ENCODE peak calls at places on chromosomes 3 and 15, in ten cellular contexts. G is esophagus muscularis mucosa, C is B cell, N is progenitor cell of endocrine pancreas, D is endothelial cell, Q is NCI-H1436, A is cardiac fibroblast, Y is iPS-NIHi11, M is left cardiac atrium, F is anterior cingulate cortex. P is an unnamed sample.

GRCh38 chr3:118587037-118587741 is 447.5 kb downstream of the IGSF11 start:
- DNase-seq in G (no peak), C (no peak), N (no peak), D (no peak), Q (no peak), A (no peak), Y (no peak), M (no peak), F (no peak), P (no peak)

GRCh38 chr3:12965999-12966846 is 107.0 kb downstream of the IQSEC1 start:
- DNase-seq in G (no peak), C (no peak), N (peak; percentile 31), D (no peak), Q (no peak), A (no peak), Y (no peak), M (no peak), F (no peak), P (no peak)

GRCh38 chr3:53350652-53351051 is 3.3 kb upstream of the DCP1A start:
- DNase-seq in G (no peak), C (no peak), N (no peak), D (peak; percentile 40), Q (no peak), A (peak; percentile 39), Y (peak; percentile 23), M (no peak), F (no peak), P (peak; percentile 25)

GRCh38 chr3:136184703-136185102 is 11.4 kb downstream of the MSL2 start:
- DNase-seq in G (no peak), C (no peak), N (no peak), D (no peak), Q (no peak), A (peak; percentile 68), Y (no peak), M (no peak), F (no peak), P (no peak)

GRCh38 chr15:92807971-92808571 is 92.1 kb upstream of the CHD2 start:
- DNase-seq in G (no peak), C (no peak), N (no peak), D (no peak), Q (no peak), A (peak; percentile 34), Y (no peak), M (no peak), F (no peak), P (no peak)

GRCh38 chr15:67210555-67211168 is 43.8 kb downstream of the AAGAB start:
- DNase-seq in G (no peak), C (no peak), N (no peak), D (no peak), Q (no peak), A (no peak), Y (no peak), M (no peak), F (no peak), P (no peak)

GRCh38 chr3:154152741-154153140 is 31.6 kb downstream of the ARHGEF26 start:
- DNase-seq in G (no peak), C (no peak), N (no peak), D (no peak), Q (no peak), A (no peak), Y (no peak), M (no peak), F (no peak), P (no peak)

GRCh38 chr3:195522254-195523023 is 20.7 kb downstream of the PPP1R2 start:
- DNase-seq in G (no peak), C (no peak), N (no peak), D (peak; percentile 13), Q (peak; percentile 33), A (peak; percentile 53), Y (peak; percentile 42), M (no peak), F (no peak), P (peak; percentile 26)

GRCh38 chr3:62870321-62870720 is 4.9 kb downstream of the CADPS start:
- DNase-seq in G (no peak), C (no peak), N (no peak), D (no peak), Q (no peak), A (no peak), Y (no peak), M (no peak), F (no peak), P (no peak)

GRCh38 chr3:32387512-32387911 is 4.1 kb upstream of the CMTM7 start:
- DNase-seq in G (no peak), C (no peak), N (no peak), D (no peak), Q (no peak), A (no peak), Y (no peak), M (no peak), F (no peak), P (no peak)

GRCh38 chr3:150605998-150606641 is 3.0 kb downstream of the SELENOT start:
- DNase-seq in G (no peak), C (no peak), N (no peak), D (no peak), Q (no peak), A (no peak), Y (no peak), M (no peak), F (no peak), P (no peak)

GRCh38 chr3:74409066-74409465 is 205.4 kb downstream of the CNTN3 start:
- DNase-seq in G (no peak), C (no peak), N (no peak), D (no peak), Q (no peak), A (no peak), Y (no peak), M (no peak), F (no peak), P (no peak)